ENCODE peak calls at places on chromosomes 16 and 17, in eight cellular contexts. J is cardiac muscle cell, V is brain microvascular endothelial cell, E is GM20000, K is nephron progenitor cell, B is psoas muscle, L is heart right ventricle, O is natural killer cell. T is an unnamed sample.

GRCh38 chr17:17107891-17108680 is 65.8 kb downstream of the MPRIP start:
- DNase-seq in V (no peak), O (no peak), L (no peak), K (no peak), J (peak; percentile 17), B (no peak), E (no peak), T (peak; percentile 30)

GRCh38 chr17:42198897-42199296 is 4.6 kb upstream of the GHDC start:
- DNase-seq in J (no peak), K (no peak), L (no peak), E (no peak), V (no peak), B (no peak), O (no peak), T (no peak)

GRCh38 chr17:58084317-58084981 is 1.2 kb downstream of the DYNLL2 start:
- DNase-seq in K (no peak), O (peak; percentile 19), L (peak; percentile 50), B (peak; percentile 42), E (peak; percentile 71), V (no peak), J (peak; percentile 23), T (peak; percentile 75)

GRCh38 chr17:74756891-74757290 is 8.5 kb downstream of the NHERF1 start:
- DNase-seq in B (no peak), K (no peak), O (no peak), E (no peak), J (no peak), V (no peak), L (no peak), T (no peak)

GRCh38 chr16:80404847-80405246 is 135.9 kb upstream of the DYNLRB2 start:
- DNase-seq in E (no peak), V (no peak), K (no peak), J (no peak), B (no peak), O (no peak), L (no peak), T (no peak)

GRCh38 chr16:29808219-29808900 is 2.0 kb downstream of the MAZ start:
- DNase-seq in O (peak; percentile 31), E (no peak), V (no peak), L (no peak), J (no peak), K (peak; percentile 21), B (no peak), T (peak; percentile 61)

GRCh38 chr16:78816499-78817441 is 717.3 kb downstream of the WWOX start:
- DNase-seq in L (no peak), J (peak; percentile 11), V (no peak), B (peak; percentile 40), K (no peak), E (no peak), O (no peak), T (no peak)

GRCh38 chr17:38613981-38614779 is 8.4 kb upstream of the SRCIN1 start:
- DNase-seq in E (no peak), K (no peak), V (no peak), B (no peak), O (no peak), L (no peak), J (no peak), T (no peak)

GRCh38 chr16:11583889-11584565 is 2.7 kb downstream of the LITAF start:
- DNase-seq in O (no peak), J (no peak), E (peak; percentile 61), K (no peak), B (no peak), V (no peak), L (no peak), T (peak; percentile 39)

GRCh38 chr16:52740333-52740732 is 193.4 kb upstream of the TOX3 start:
- DNase-seq in V (no peak), O (no peak), B (no peak), K (no peak), J (no peak), L (no peak), E (no peak), T (no peak)

GRCh38 chr17:3602499-3602898 is 6.7 kb downstream of the TRPV1 start:
- DNase-seq in K (peak; percentile 26), E (peak; percentile 43), J (peak; percentile 36), V (no peak), O (no peak), L (no peak), B (no peak), T (peak; percentile 40)

GRCh38 chr16:83517398-83517797 is 290.4 kb upstream of the HSBP1 start:
- DNase-seq in K (no peak), J (no peak), B (no peak), V (no peak), O (no peak), E (no peak), L (no peak), T (no peak)

DNA sequence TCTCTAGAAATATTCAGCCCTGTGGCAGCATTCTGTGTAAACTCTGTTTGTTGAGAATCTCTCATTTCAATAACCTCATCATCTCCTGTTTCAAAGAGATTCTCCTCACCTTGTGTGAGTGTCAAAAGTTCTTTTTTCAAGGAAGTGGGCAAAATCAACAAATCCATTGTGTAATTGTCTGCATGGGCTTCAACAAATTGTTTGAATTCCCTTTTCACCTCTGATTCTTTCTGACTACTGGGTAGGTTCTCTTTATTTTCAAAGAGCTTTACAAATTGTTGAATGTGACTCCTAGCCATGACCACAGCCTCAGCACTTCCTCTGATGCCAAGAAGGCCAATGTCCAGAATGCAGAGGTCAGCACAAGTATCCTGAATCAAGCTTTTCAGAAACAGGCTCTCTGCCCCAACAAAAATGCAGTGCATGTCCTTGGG is 48.0 kb downstream of the N4BP1 start:
- DNase-seq in L (no peak), O (no peak), E (no peak), J (peak; percentile 31), K (no peak), V (peak; percentile 37), B (no peak), T (no peak)
- TF ChIP-seq CTCF in L (no peak), O (no peak), E (no peak), J (no peak), K (no peak), V (no peak), B (no peak), T (no peak)

GRCh38 chr17:33628500-33629336 is 335.6 kb upstream of the ASIC2 start:
- DNase-seq in B (no peak), L (peak; percentile 21), O (no peak), E (no peak), V (no peak), J (no peak), K (no peak), T (no peak)
- TF ChIP-seq CTCF in B (no peak), L (no peak), O (no peak), E (no peak), V (no peak), J (no peak), K (no peak), T (no peak)

DNA sequence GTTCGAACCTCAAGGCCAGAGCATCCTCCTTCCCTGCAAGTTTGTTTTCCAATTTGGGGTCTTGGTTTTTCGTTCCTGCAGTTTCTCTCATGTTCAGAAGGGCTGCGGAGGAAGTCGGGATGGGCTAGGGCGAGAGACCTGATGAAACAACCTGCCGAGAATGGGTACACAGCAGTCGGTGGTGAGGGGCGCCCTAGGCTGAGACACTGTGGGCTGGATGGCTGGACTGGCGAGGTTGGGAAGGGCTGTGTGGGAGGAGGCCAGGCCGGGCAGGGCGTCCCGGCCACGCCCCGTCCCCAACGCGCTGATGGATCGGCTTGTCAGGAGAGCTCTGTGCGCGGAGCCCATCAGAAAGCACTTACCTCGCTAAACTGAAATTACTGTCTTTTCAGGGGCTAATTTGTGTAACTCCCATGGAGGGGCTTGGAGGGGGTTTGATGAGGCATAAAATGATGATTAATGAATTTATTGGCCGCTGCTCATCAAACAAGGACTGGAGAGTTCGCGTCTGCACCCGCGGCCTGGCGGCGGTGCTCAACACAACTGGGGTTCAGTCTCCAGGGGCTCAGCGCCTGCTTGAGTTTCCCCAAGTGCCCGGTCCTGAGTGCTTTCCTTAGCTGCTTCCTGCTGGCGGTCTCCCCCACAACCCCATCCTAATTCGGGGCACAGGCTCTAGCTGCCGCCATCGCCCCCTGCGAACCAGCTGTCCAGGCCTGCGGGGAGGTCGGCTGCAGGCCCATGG is 9.0 kb downstream of the IRX5 start:
- DNase-seq in E (no peak), K (peak; percentile 72), V (no peak), B (no peak), O (no peak), L (no peak), J (no peak), T (no peak)
- TF ChIP-seq CTCF in E (no peak), K (no peak), V (no peak), B (no peak), O (no peak), L (no peak), J (no peak), T (no peak)

GRCh38 chr16:69888005-69888560 is 63.1 kb upstream of the CLEC18A start:
- DNase-seq in J (no peak), E (no peak), B (no peak), K (peak; percentile 62), L (no peak), O (no peak), V (no peak), T (no peak)

GRCh38 chr16:69883744-69884143 is 67.4 kb upstream of the CLEC18A start:
- DNase-seq in K (no peak), J (no peak), B (no peak), E (no peak), V (no peak), L (no peak), O (no peak), T (no peak)

GRCh38 chr16:69889295-69889964 is 61.7 kb upstream of the CLEC18A start:
- DNase-seq in J (no peak), L (no peak), E (no peak), V (no peak), O (no peak), B (no peak), K (no peak), T (peak; percentile 6)

GRCh38 chr16:69886726-69887125 is 64.4 kb upstream of the CLEC18A start:
- DNase-seq in O (no peak), K (no peak), V (no peak), L (no peak), E (no peak), B (no peak), J (no peak), T (no peak)

DNA sequence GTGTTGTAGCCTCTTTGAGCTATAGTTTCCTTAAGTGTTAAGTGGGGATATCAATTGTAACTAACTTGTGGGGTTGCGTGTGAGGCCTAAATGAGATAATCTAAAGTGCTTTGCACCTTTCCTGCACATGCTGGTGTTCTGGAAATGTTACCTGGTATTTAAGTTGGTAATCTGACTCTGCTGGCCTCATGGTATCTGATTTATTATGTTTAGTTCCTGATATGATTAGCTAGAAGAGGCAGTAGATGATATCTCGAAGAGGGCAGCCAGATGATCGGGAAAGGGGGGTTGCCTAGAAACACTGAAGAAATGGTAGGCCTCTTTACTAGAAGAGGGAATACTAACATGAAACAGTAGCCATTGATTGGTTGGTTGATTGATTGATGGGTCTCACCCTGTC is 65.4 kb upstream of the CLEC18A start:
- DNase-seq in O (no peak), J (no peak), V (no peak), E (no peak), L (no peak), K (no peak), B (no peak), T (no peak)
- TF ChIP-seq CTCF in O (no peak), J (no peak), V (no peak), E (no peak), L (no peak), K (no peak), B (no peak), T (no peak)

GRCh38 chr17:40069751-40070643 is 7.2 kb downstream of the THRA start:
- DNase-seq in J (peak; percentile 44), O (peak; percentile 52), K (no peak), L (peak; percentile 31), V (peak; percentile 39), E (peak; percentile 54), B (no peak), T (peak; percentile 72)
- TF ChIP-seq CTCF in J (peak; percentile 25), O (peak; percentile 59), K (no peak), L (peak; percentile 29), V (peak; percentile 57), E (no peak), B (peak; percentile 34), T (peak; percentile 50)

T was measured in activated CD8-positive, alpha-beta T cell treated with anti-CD3 and anti-CD28 coated beads for 36 hours.